ENCODE peak calls at places on chromosomes 16 and 17, in seven cellular contexts. R, X, L, Q, U, I and W are unnamed samples.

GRCh38 chr16:23294260-23294659 is 7.8 kb upstream of the SCNN1B start:
- DNase-seq in X (no peak), Q (peak; percentile 58), L (no peak), U (no peak), R (no peak), I (no peak), W (no peak)

GRCh38 chr17:28338056-28338768 is 2.7 kb downstream of the TNFAIP1 start:
- DNase-seq in U (peak; percentile 31), L (peak; percentile 63), R (no peak), Q (no peak), X (no peak), I (peak; percentile 89), W (no peak)

GRCh38 chr17:64984181-64984580 is 64.9 kb upstream of the LRRC37A3 start:
- DNase-seq in Q (no peak), R (no peak), U (no peak), X (no peak), L (peak; percentile 31), I (no peak), W (no peak)

GRCh38 chr17:58332720-58333395 is 4.3 kb upstream of the TSPOAP1 start:
- DNase-seq in X (no peak), Q (no peak), R (no peak), U (no peak), L (peak; percentile 48), I (no peak), W (no peak)

GRCh38 chr17:6056104-6056503 is 14.1 kb upstream of the WSCD1 start:
- DNase-seq in U (no peak), I (no peak), Q (no peak), X (no peak), L (no peak), R (no peak), W (no peak)

GRCh38 chr17:80750263-80750662 is 205.6 kb downstream of the RPTOR start:
- DNase-seq in L (no peak), I (no peak), Q (no peak), U (peak; percentile 22), X (no peak), R (no peak), W (no peak)

GRCh38 chr16:88461291-88462269 is 8.5 kb downstream of the ZFPM1 start:
- DNase-seq in R (no peak), U (no peak), I (peak; percentile 29), Q (no peak), X (peak; percentile 83), L (peak; percentile 90), W (no peak)

GRCh38 chr16:48614759-48615158 is 4.8 kb upstream of the N4BP1 start:
- DNase-seq in R (no peak), U (no peak), Q (no peak), I (no peak), L (no peak), X (no peak), W (no peak)

GRCh38 chr16:67163903-67164558 is 514 bp upstream of the HSF4 start:
- DNase-seq in U (no peak), R (no peak), L (peak; percentile 66), X (peak; percentile 48), Q (peak; percentile 52), I (no peak), W (peak; percentile 29)

GRCh38 chr16:81558444-81559175 is 114.0 kb downstream of the CMIP start:
- DNase-seq in X (peak; percentile 24), L (peak; percentile 79), I (no peak), Q (peak; percentile 93), R (no peak), U (no peak), W (no peak)

GRCh38 chr17:57599271-57600045 is 145.6 kb downstream of the CCDC182 start:
- DNase-seq in R (no peak), L (no peak), I (no peak), Q (no peak), X (no peak), U (no peak), W (no peak)

GRCh38 chr17:74806334-74806733 is 30.2 kb upstream of the NAT9 start:
- DNase-seq in I (no peak), R (no peak), X (no peak), Q (no peak), L (no peak), U (no peak), W (no peak)

GRCh38 chr16:81366316-81366932 is 51.7 kb downstream of the GAN start:
- DNase-seq in R (peak; percentile 23), Q (no peak), U (peak; percentile 70), I (peak; percentile 26), L (no peak), X (peak; percentile 60), W (peak; percentile 81)

GRCh38 chr17:61183793-61184192 is 215.8 kb upstream of the TBX2 start:
- DNase-seq in L (no peak), X (no peak), I (no peak), U (no peak), R (no peak), Q (no peak), W (no peak)

GRCh38 chr17:4515501-4515900 is 16.8 kb downstream of the SPNS2 start:
- DNase-seq in R (no peak), X (no peak), I (no peak), Q (no peak), U (no peak), L (no peak), W (no peak)
- H3K4me1 ChIP-seq in R (peaks cover 9% of the 10 kb centered on the region), X (peaks cover 21% of the 10 kb centered on the region), I (no peaks in the 10 kb centered on the region), Q (no peaks in the 10 kb centered on the region), U (no peaks in the 10 kb centered on the region), L (no peaks in the 10 kb centered on the region), W (no peaks in the 10 kb centered on the region)

DNA sequence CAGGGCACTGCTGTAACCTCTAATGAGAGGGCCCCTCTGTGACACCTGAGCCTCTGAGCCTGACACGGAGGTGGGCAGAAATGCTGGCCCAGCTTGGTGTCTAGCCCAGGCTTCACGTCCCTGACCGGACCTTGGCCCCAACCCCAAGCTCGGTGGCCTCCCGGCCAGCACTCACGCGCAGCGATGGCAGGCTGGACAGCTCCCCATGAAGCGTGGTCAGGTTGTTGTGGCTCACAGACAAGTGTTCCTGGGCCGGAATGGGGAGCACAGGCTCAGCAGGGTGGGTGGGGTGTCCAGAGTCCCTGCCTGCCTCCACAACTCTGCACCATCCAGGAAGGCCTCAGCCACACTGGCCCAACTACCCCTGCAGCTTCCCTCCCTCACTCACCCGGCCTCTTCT is 2.2 kb downstream of the FLII start:
- DNase-seq in L (no peak), U (no peak), X (no peak), I (no peak), R (no peak), Q (no peak), W (no peak)
- H3K9ac ChIP-seq in L (no peak overlapping the region), U (no peak overlapping the region), X (no peak overlapping the region), I (peak overlapping the region; percentile 2), R (no peak overlapping the region), Q (no peak overlapping the region), W (peak overlapping the region; percentile 96)

DNA sequence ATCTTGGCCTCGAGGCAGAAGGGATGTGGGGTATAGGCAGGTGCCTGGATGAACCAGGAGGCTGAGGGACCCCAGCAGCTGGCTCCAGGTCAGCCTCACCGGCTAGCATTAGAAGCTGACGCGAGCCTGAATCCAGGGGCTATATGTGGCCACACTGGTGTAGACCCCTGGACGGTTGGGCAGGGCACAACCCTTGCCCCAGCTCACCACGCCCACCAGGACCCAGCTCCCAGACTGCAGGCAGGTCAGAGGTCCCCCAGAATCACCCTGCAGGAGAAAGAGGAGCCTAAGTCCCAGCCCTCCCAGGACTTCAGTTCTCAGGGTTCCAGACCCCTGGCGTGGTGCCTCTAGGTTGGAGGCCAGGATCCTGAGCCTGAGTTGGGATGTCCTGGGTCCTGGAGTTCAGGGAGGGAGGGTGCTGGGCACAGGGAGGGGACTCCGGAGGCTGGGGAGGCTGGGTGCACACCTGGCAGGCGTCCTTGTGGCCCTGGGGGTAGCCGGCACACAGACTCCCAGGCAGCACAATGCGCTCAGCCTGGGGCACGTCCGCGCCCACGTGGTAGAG is 2.7 kb downstream of the PRSS33 start:
- DNase-seq in U (no peak), R (no peak), I (no peak), L (peak; percentile 39), X (no peak), Q (no peak), W (no peak)
- H3K4me3 ChIP-seq in U (no peak overlapping the region), R (no peak overlapping the region), I (no peak overlapping the region), L (no peak overlapping the region), X (no peak overlapping the region), Q (no peak overlapping the region), W (no peak overlapping the region)

DNA sequence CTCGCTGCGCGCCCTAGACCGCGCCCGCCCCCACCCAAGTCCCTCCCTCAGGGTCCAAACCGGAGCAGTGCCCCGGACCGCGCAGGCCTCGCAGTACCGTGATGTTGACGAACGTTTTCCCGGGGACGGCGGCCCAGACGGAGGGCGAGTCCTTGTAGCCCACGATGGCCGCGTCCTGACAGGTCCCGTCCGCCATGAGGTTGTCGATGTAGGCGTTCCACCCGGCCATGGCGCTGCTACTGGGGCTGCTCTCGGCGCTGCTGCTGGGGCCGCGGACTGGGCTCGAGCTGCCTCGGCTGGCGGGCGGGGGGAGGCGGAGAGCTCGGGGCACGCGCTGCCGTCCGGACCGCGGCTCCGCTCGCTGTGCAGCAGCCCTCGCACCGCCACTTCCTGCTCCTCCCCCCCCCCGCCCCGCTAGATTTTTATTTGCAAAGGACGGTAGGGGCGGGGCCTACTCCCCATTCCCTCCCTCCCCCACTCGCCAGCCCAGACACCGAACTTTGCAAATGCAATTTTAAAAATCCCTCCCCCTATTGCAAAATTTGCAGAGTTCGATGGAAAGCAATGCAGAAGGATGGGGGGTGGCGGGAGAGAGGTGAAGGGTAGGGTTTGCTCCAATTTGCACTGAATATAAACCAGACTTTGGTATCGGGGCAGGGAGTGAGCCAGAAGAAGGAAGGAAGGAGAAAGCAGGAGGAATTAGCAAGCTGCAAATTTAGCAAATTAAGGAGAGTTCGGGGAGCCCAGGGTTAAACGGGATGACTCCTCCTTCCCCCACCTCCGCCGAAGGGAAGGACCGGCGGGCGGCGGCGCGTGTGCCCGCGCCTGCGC is at the start of gene PFN1:
- DNase-seq in R (peak; percentile 69), I (peak; percentile 89), L (peak; percentile 96), Q (peak; percentile 95), U (peak; percentile 96), X (peak; percentile 88), W (peak; percentile 98)
- H3K4me1 ChIP-seq in R (peaks cover 38% of the 10 kb centered on the region), I (peaks cover 22% of the 10 kb centered on the region), L (peaks cover 19% of the 10 kb centered on the region), Q (peaks cover 12% of the 10 kb centered on the region), U (peaks cover 20% of the 10 kb centered on the region), X (peaks cover 22% of the 10 kb centered on the region), W (peaks cover 42% of the 10 kb centered on the region)

GRCh38 chr16:86029131-86029741 is 130.3 kb downstream of the IRF8 start:
- DNase-seq in R (no peak), U (peak; percentile 39), Q (peak; percentile 66), L (peak; percentile 58), I (peak; percentile 63), X (no peak), W (peak; percentile 36)
- H3K9ac ChIP-seq in R (no peak overlapping the region), U (no peak overlapping the region), Q (peak overlapping the region; percentile 36), L (no peak overlapping the region), I (no peak overlapping the region), X (no peak overlapping the region), W (no peak overlapping the region)

GRCh38 chr17:50026901-50027638 is 28.8 kb upstream of the ITGA3 start:
- DNase-seq in Q (peak; percentile 91), L (peak; percentile 99), I (peak; percentile 69), R (no peak), X (peak; percentile 76), U (peak; percentile 81), W (peak; percentile 88)
- H3K4me3 ChIP-seq in Q (no peak overlapping the region), L (no peak overlapping the region), I (peak overlapping the region; percentile 43), R (no peak overlapping the region), X (no peak overlapping the region), U (peak overlapping the region; percentile 69), W (peak overlapping the region; percentile 73)

GRCh38 chr17:7479389-7480192 is at the start of gene ZBTB4:
- DNase-seq in X (peak; percentile 82), L (peak; percentile 84), I (peak; percentile 60), R (no peak), U (peak; percentile 81), Q (peak; percentile 50), W (peak; percentile 79)
- H3K4me1 ChIP-seq in X (peaks cover 19% of the 10 kb centered on the region), L (peaks cover 15% of the 10 kb centered on the region), I (peaks cover 27% of the 10 kb centered on the region), R (peaks cover 11% of the 10 kb centered on the region), U (peaks cover 31% of the 10 kb centered on the region), Q (peaks cover 4% of the 10 kb centered on the region), W (peaks cover 49% of the 10 kb centered on the region)